ENCODE peak calls at places on chromosome 1, in five cellular contexts. B is GM12878, Y is K562, W is HepG2, U is SK-N-SH. E is an unnamed sample.

GRCh38 chr1:209646558-209646957 is 5.7 kb downstream of the LAMB3 start:
- DNase-seq in B (no peak), Y (no peak), W (no peak), U (no peak), E (no peak)

GRCh38 chr1:228508253-228508652 is 21.1 kb downstream of the RNF187 start:
- DNase-seq in B (no peak), Y (no peak), W (no peak), U (no peak), E (peak; percentile 3)

GRCh38 chr1:162892916-162893714 is 32.1 kb upstream of the CCDC190 start:
- DNase-seq in B (no peak), Y (no peak), W (peak; percentile 88), U (no peak), E (no peak)

GRCh38 chr1:5615076-5615475 is 377.1 kb downstream of the NPHP4 start:
- DNase-seq in B (no peak), Y (no peak), W (no peak), U (no peak), E (no peak)

GRCh38 chr1:159203621-159204020 is 1.1 kb upstream of the ACKR1 start:
- DNase-seq in B (no peak), Y (no peak), W (no peak), U (no peak), E (no peak)

GRCh38 chr1:232678185-232678886 is 48.4 kb upstream of the SIPA1L2 start:
- DNase-seq in B (no peak), Y (no peak), W (no peak), U (no peak), E (no peak)

GRCh38 chr1:14095001-14095400 is 395.0 kb downstream of the PRDM2 start:
- DNase-seq in B (no peak), Y (peak; percentile 63), W (no peak), U (peak; percentile 26), E (peak; percentile 32)

GRCh38 chr1:27594542-27595510 is 9.1 kb downstream of the AHDC1 start:
- DNase-seq in B (no peak), Y (no peak), W (no peak), U (no peak), E (no peak)

GRCh38 chr1:225445644-225446297 is 17.9 kb upstream of the LBR start:
- DNase-seq in B (no peak), Y (no peak), W (no peak), U (no peak), E (no peak)

GRCh38 chr1:211925016-211925415 is 94.5 kb upstream of the LPGAT1 start:
- DNase-seq in B (no peak), Y (peak; percentile 30), W (no peak), U (no peak), E (no peak)

GRCh38 chr1:207867136-207868081 is 43.5 kb downstream of the CD34 start:
- DNase-seq in B (no peak), Y (no peak), W (no peak), U (peak; percentile 22), E (no peak)

GRCh38 chr1:205913451-205914204 is 29.6 kb downstream of the SLC26A9 start:
- DNase-seq in B (no peak), Y (no peak), W (no peak), U (peak; percentile 5), E (no peak)

GRCh38 chr1:68313736-68314594 is 81.6 kb upstream of the WLS start:
- DNase-seq in B (no peak), Y (no peak), W (no peak), U (peak; percentile 43), E (no peak)

GRCh38 chr1:6600410-6601048 is 2.1 kb downstream of the KLHL21 start:
- DNase-seq in B (no peak), Y (no peak), W (no peak), U (peak; percentile 58), E (no peak)

GRCh38 chr1:185813401-185813979 is 79.3 kb downstream of the HMCN1 start:
- DNase-seq in B (no peak), Y (peak; percentile 14), W (peak; percentile 24), U (peak; percentile 11), E (peak; percentile 37)

GRCh38 chr1:87024936-87025537 is 110.6 kb downstream of the HS2ST1 start:
- DNase-seq in B (no peak), Y (peak; percentile 29), W (peak; percentile 58), U (peak; percentile 34), E (peak; percentile 66)
- TF ChIP-seq FOXM1 in B (no peak), Y (no peak), W (no peak), U (no peak), E (no peak)

GRCh38 chr1:11559211-11559970 is 80.4 kb downstream of the DISP3 start:
- DNase-seq in B (no peak), Y (no peak), W (no peak), U (no peak), E (no peak)
- TF ChIP-seq FOXM1 in B (no peak), Y (no peak), W (no peak), U (no peak), E (no peak)

GRCh38 chr1:234460652-234461051 is 18.3 kb downstream of the TARBP1 start:
- DNase-seq in B (no peak), Y (no peak), W (no peak), U (no peak), E (no peak)
- TF ChIP-seq FOXM1 in B (no peak), Y (no peak), W (no peak), U (no peak), E (no peak)

GRCh38 chr1:236998571-236998970 is 5.7 kb downstream of the MT1HL1 start:
- DNase-seq in B (no peak), Y (no peak), W (no peak), U (no peak), E (no peak)

GRCh38 chr1:236994450-236994849 is 9.8 kb downstream of the MT1HL1 start:
- DNase-seq in B (no peak), Y (no peak), W (no peak), U (no peak), E (no peak)

GRCh38 chr1:237000191-237000590 is 4.0 kb downstream of the MT1HL1 start:
- DNase-seq in B (no peak), Y (no peak), W (no peak), U (no peak), E (no peak)

GRCh38 chr1:236997361-236997760 is 6.9 kb downstream of the MT1HL1 start:
- DNase-seq in B (no peak), Y (no peak), W (no peak), U (no peak), E (no peak)

DNA sequence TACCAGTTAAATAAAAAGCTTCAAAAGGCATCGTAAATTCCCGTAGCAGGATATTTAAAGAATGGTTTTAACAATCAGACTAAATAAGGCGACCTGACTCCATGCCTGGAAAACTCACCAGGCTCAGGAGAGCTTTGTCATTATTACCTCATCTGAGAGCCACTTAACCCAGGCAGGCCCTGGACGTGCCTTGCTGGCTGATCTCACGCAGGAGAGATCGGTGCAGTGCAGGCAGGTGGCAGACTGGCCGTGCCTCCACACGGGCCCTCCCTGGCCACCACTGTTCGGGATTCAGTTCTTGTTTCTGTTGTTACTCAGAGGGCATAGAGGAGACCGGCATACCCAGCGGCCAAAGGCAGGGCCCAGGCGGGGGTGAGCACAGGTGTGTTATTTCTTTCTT is 6.4 kb downstream of the MT1HL1 start:
- DNase-seq in B (no peak), Y (no peak), W (no peak), U (no peak), E (no peak)
- TF ChIP-seq FOXM1 in B (no peak), Y (no peak), W (no peak), U (no peak), E (no peak)

GRCh38 chr1:85584264-85584781 is 3.8 kb downstream of the CCN1 start:
- DNase-seq in B (no peak), Y (no peak), W (peak; percentile 63), U (no peak), E (no peak)
- TF ChIP-seq FOXM1 in B (no peak), Y (no peak), W (no peak), U (peak; percentile 62), E (no peak)

DNA sequence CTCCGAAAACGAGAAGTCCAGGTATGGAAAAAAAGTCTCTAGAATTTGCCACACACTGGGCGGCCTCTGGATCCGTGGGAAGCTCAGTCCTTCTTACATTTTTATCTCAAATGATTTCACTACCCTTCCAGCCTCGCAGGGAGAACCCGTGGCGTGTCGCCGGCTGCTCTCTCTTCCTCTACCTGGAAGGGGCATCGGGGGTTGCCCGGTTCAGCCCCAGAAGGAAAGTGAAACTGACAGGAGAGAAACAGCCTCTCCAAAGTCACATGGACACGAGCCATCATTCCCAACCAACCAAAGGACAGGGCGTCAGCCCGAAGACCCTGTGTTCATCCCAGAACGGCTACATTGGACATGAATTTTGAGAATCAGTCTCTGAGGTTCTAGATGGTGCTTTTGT is 182.5 kb downstream of the ADSS2 start:
- DNase-seq in B (no peak), Y (no peak), W (no peak), U (no peak), E (no peak)
- TF ChIP-seq FOXM1 in B (no peak), Y (no peak), W (no peak), U (no peak), E (no peak)

DNA sequence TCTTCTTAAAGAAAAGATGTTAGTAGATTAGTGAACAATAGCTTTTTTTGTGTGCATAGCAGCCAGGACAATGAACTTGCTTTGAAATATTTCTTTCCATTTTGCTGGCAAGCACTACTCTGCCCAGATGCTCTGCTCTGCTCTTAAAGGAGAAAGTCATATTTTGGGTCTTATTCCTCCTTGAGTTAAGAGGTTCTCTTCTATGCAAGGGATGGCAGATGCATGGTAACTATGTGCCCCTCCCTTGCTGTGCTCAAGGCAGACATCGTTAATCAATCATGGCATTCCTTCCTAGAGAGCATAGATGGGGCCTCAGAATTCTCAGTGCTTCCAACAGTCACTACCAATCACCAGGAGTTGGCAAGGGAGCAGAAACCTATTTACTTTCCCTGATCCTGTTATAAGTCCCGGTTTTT is 27.6 kb downstream of the NIPAL3 start:
- DNase-seq in B (no peak), Y (no peak), W (no peak), U (no peak), E (no peak)
- TF ChIP-seq FOXM1 in B (no peak), Y (no peak), W (no peak), U (no peak), E (no peak)

DNA sequence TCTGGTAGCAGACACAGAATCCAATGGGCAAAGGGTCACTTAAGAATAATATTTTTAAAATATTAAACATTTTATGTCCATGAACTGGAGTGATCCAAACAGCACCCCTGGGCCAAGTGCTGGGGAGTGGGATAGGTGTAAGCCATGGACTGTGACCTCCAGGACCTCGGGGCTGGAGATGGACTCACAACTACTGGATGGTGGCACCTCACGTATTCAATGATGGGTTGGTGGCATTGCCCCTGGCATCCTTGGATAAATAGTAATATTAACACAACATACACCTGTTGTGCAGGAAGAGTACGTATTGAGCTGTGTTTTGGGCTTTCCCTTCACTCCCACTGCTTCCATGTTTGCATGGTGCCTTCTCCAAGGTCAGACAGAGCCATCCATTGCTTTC is 39.3 kb upstream of the TENT5C start:
- DNase-seq in B (no peak), Y (no peak), W (no peak), U (no peak), E (no peak)
- TF ChIP-seq FOXM1 in B (no peak), Y (no peak), W (no peak), U (no peak), E (no peak)

DNA sequence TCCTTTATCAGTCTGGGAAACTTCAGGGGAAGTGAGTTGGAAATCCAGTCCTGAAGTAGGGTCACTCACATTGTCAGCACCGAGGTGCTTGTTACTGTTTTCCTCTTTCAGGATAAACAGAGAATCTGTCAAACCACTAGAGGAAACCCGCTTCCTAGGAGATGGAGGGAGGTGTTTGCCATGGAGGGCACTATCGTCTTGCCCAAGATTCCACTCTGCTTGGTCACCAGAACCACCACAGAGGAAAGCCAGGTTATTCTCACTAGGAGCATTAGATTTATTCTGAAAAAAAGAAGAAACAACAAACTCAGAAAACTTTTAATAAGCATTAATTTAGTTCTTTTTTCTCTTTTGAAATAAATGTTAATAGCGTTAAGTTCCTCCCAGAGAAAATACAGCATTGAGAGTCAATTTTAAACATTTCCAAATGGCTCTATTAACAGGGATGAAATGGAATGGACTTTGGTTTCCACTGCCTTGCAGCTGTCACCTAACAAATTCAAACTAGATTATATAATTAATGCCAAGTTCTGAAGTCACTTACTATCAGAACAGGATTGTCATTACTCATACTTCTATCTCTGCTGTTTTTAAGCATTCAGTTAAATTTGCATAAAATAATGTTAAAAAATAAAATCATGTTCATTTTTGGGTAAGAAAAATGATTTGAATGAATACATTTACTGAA is 242.8 kb downstream of the CRB1 start:
- DNase-seq in B (no peak), Y (no peak), W (no peak), U (no peak), E (no peak)
- TF ChIP-seq FOXM1 in B (no peak), Y (no peak), W (no peak), U (no peak), E (no peak)

E was measured in HEK293T.